ENCODE peak calls at places on chromosomes 11 and 22, in four cellular contexts. One of them, this sample, is unnamed. For H3K4me1, the result is how much of the 10 kb centered on the place peaks cover.

GRCh38 chr22:17271711-17272451 is 52.6 kb upstream of the ADA2 start:
- DNase-seq in heart left ventricle: no peak
- DNase-seq in body of pancreas: no peak
- DNase-seq in CD8-positive, alpha-beta memory T cell: no peak
- DNase-seq in this sample: no peak

GRCh38 chr22:43529954-43530863 is 118.4 kb downstream of the MPPED1 start:
- DNase-seq in heart left ventricle: no peak
- DNase-seq in CD8-positive, alpha-beta memory T cell: no peak
- DNase-seq in body of pancreas: no peak
- DNase-seq in this sample: no peak

GRCh38 chr11:46121328-46121723 is at the start of gene PHF21A:
- DNase-seq in body of pancreas: peak
- DNase-seq in heart left ventricle: peak
- DNase-seq in CD8-positive, alpha-beta memory T cell: peak
- DNase-seq in this sample: peak

GRCh38 chr11:116853461-116854073 is 16.1 kb upstream of the APOA1 start:
- DNase-seq in heart left ventricle: no peak
- DNase-seq in CD8-positive, alpha-beta memory T cell: peak
- DNase-seq in body of pancreas: no peak
- DNase-seq in this sample: peak

GRCh38 chr11:112453601-112454577 is 193.2 kb upstream of the PLET1 start:
- DNase-seq in heart left ventricle: no peak
- DNase-seq in CD8-positive, alpha-beta memory T cell: peak
- DNase-seq in body of pancreas: peak
- DNase-seq in this sample: peak

GRCh38 chr11:128146926-128147605 is 440.3 kb downstream of the ETS1 start:
- DNase-seq in body of pancreas: no peak
- DNase-seq in CD8-positive, alpha-beta memory T cell: no peak
- DNase-seq in heart left ventricle: no peak
- DNase-seq in this sample: peak

GRCh38 chr22:25081409-25081824 is 118.2 kb upstream of the CRYBB3 start:
- DNase-seq in CD8-positive, alpha-beta memory T cell: peak
- DNase-seq in body of pancreas: peak
- DNase-seq in heart left ventricle: no peak
- DNase-seq in this sample: peak

GRCh38 chr11:2313051-2313951 is 11.5 kb downstream of the TSPAN32 start:
- DNase-seq in CD8-positive, alpha-beta memory T cell: no peak
- DNase-seq in body of pancreas: no peak
- DNase-seq in heart left ventricle: no peak
- DNase-seq in this sample: no peak

GRCh38 chr22:36963302-36963701 is 49.9 kb downstream of the CSF2RB start:
- DNase-seq in CD8-positive, alpha-beta memory T cell: no peak
- DNase-seq in heart left ventricle: no peak
- DNase-seq in body of pancreas: no peak
- DNase-seq in this sample: no peak

GRCh38 chr11:61023086-61024035 is 51.9 kb downstream of the CD6 start:
- DNase-seq in CD8-positive, alpha-beta memory T cell: peak
- DNase-seq in body of pancreas: peak
- DNase-seq in heart left ventricle: no peak
- DNase-seq in this sample: no peak

GRCh38 chr11:130631119-130631518 is 182.7 kb downstream of the ADAMTS15 start:
- DNase-seq in heart left ventricle: no peak
- DNase-seq in body of pancreas: no peak
- DNase-seq in CD8-positive, alpha-beta memory T cell: no peak
- DNase-seq in this sample: peak

GRCh38 chr11:108147150-108147549 is 25.8 kb downstream of the ACAT1 start:
- DNase-seq in heart left ventricle: no peak
- DNase-seq in body of pancreas: no peak
- DNase-seq in CD8-positive, alpha-beta memory T cell: no peak
- DNase-seq in this sample: peak

GRCh38 chr22:22450343-22450839 is 58.2 kb downstream of the ZNF280B start:
- DNase-seq in heart left ventricle: peak
- DNase-seq in CD8-positive, alpha-beta memory T cell: no peak
- DNase-seq in body of pancreas: peak
- DNase-seq in this sample: no peak

GRCh38 chr22:31055322-31056159 is 25.6 kb upstream of the SMTN start:
- DNase-seq in heart left ventricle: peak
- DNase-seq in body of pancreas: peak
- DNase-seq in CD8-positive, alpha-beta memory T cell: no peak
- DNase-seq in this sample: peak

GRCh38 chr11:75342231-75342918 is 9.1 kb downstream of the ARRB1 start:
- DNase-seq in CD8-positive, alpha-beta memory T cell: no peak
- DNase-seq in body of pancreas: no peak
- DNase-seq in heart left ventricle: no peak
- DNase-seq in this sample: no peak

GRCh38 chr11:692824-693414 is 2.1 kb downstream of the DEAF1 start:
- DNase-seq in body of pancreas: no peak
- DNase-seq in heart left ventricle: no peak
- DNase-seq in CD8-positive, alpha-beta memory T cell: peak
- DNase-seq in this sample: no peak

GRCh38 chr22:37267128-37267587 is 15.2 kb upstream of the CYTH4 start:
- DNase-seq in heart left ventricle: peak
- DNase-seq in body of pancreas: peak
- DNase-seq in CD8-positive, alpha-beta memory T cell: peak
- DNase-seq in this sample: peak

GRCh38 chr22:45212306-45212709 is 28.4 kb downstream of the KIAA0930 start:
- DNase-seq in body of pancreas: peak
- DNase-seq in CD8-positive, alpha-beta memory T cell: peak
- DNase-seq in heart left ventricle: peak
- DNase-seq in this sample: peak

GRCh38 chr11:6200975-6201374 is 2.0 kb downstream of the OR52W1 start:
- DNase-seq in heart left ventricle: no peak
- DNase-seq in body of pancreas: no peak
- DNase-seq in CD8-positive, alpha-beta memory T cell: no peak
- DNase-seq in this sample: no peak

GRCh38 chr11:124724854-124725718 is 14.7 kb upstream of the NRGN start:
- DNase-seq in body of pancreas: peak
- DNase-seq in CD8-positive, alpha-beta memory T cell: no peak
- DNase-seq in heart left ventricle: no peak
- DNase-seq in this sample: no peak

GRCh38 chr11:81772161-81772560 is 961.5 kb downstream of the FAM181B start:
- DNase-seq in CD8-positive, alpha-beta memory T cell: no peak
- DNase-seq in body of pancreas: peak
- DNase-seq in heart left ventricle: no peak
- DNase-seq in this sample: peak

GRCh38 chr22:39773976-39774539 is 119.5 kb downstream of the ENTHD1 start:
- DNase-seq in heart left ventricle: no peak
- DNase-seq in CD8-positive, alpha-beta memory T cell: no peak
- DNase-seq in body of pancreas: no peak
- DNase-seq in this sample: no peak

GRCh38 chr22:23759566-23759965 is 3.2 kb upstream of the C22orf15 start:
- DNase-seq in body of pancreas: no peak
- DNase-seq in heart left ventricle: no peak
- DNase-seq in CD8-positive, alpha-beta memory T cell: no peak
- DNase-seq in this sample: no peak
- H3K4me1 ChIP-seq in body of pancreas: under half
- H3K4me1 ChIP-seq in heart left ventricle: under half
- H3K4me1 ChIP-seq in CD8-positive, alpha-beta memory T cell: under half
- H3K4me1 ChIP-seq in this sample: under half

DNA sequence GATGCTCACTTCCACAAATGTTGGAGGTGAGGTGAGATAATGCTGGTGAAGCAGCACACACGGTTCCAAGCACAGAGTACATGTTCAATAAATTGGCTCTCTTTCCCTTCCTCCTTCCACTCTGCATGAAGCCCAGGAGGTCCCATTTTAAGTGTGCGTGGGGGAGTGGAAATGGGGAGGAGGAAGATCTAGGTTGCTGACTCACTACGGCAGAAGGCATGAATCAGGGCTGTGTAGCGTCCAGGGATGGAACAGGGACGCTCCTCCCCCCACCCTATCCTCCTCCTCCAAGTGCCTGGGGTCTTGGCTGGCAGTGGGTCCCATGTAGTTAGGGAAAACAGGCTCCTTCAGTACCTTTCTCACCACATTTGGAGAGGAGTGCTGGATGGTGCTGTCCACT is 44.2 kb downstream of the TRIM66 start:
- DNase-seq in body of pancreas: no peak
- DNase-seq in CD8-positive, alpha-beta memory T cell: no peak
- DNase-seq in heart left ventricle: no peak
- DNase-seq in this sample: peak
- H3K4me1 ChIP-seq in body of pancreas: under half
- H3K4me1 ChIP-seq in CD8-positive, alpha-beta memory T cell: under half
- H3K4me1 ChIP-seq in heart left ventricle: under half
- H3K4me1 ChIP-seq in this sample: under half

GRCh38 chr22:29032584-29032983 is 29.0 kb downstream of the C22orf31 start:
- DNase-seq in heart left ventricle: no peak
- DNase-seq in body of pancreas: peak
- DNase-seq in CD8-positive, alpha-beta memory T cell: no peak
- DNase-seq in this sample: peak

GRCh38 chr22:29040385-29041275 is 21.0 kb downstream of the C22orf31 start:
- DNase-seq in heart left ventricle: peak
- DNase-seq in CD8-positive, alpha-beta memory T cell: peak
- DNase-seq in body of pancreas: peak
- DNase-seq in this sample: peak

GRCh38 chr22:29039148-29039547 is 22.5 kb downstream of the C22orf31 start:
- DNase-seq in body of pancreas: no peak
- DNase-seq in heart left ventricle: no peak
- DNase-seq in CD8-positive, alpha-beta memory T cell: no peak
- DNase-seq in this sample: no peak

GRCh38 chr22:29041408-29041807 is 20.2 kb downstream of the C22orf31 start:
- DNase-seq in CD8-positive, alpha-beta memory T cell: no peak
- DNase-seq in body of pancreas: peak
- DNase-seq in heart left ventricle: no peak
- DNase-seq in this sample: peak

GRCh38 chr22:29037340-29037932 is 24.2 kb downstream of the C22orf31 start:
- DNase-seq in CD8-positive, alpha-beta memory T cell: no peak
- DNase-seq in heart left ventricle: no peak
- DNase-seq in body of pancreas: no peak
- DNase-seq in this sample: no peak
- H3K4me1 ChIP-seq in CD8-positive, alpha-beta memory T cell: under half
- H3K4me1 ChIP-seq in heart left ventricle: under half
- H3K4me1 ChIP-seq in body of pancreas: under half
- H3K4me1 ChIP-seq in this sample: under half

GRCh38 chr11:8720868-8721739 is 38.5 kb downstream of the RPL27A start:
- DNase-seq in body of pancreas: peak
- DNase-seq in CD8-positive, alpha-beta memory T cell: no peak
- DNase-seq in heart left ventricle: no peak
- DNase-seq in this sample: no peak
- H3K4me1 ChIP-seq in body of pancreas: half or more
- H3K4me1 ChIP-seq in CD8-positive, alpha-beta memory T cell: under half
- H3K4me1 ChIP-seq in heart left ventricle: half or more
- H3K4me1 ChIP-seq in this sample: half or more

GRCh38 chr11:64526356-64526755 is 64.7 kb upstream of the SLC22A12 start:
- DNase-seq in CD8-positive, alpha-beta memory T cell: no peak
- DNase-seq in heart left ventricle: no peak
- DNase-seq in body of pancreas: no peak
- DNase-seq in this sample: no peak
- H3K4me1 ChIP-seq in CD8-positive, alpha-beta memory T cell: under half
- H3K4me1 ChIP-seq in heart left ventricle: under half
- H3K4me1 ChIP-seq in body of pancreas: under half
- H3K4me1 ChIP-seq in this sample: under half

GRCh38 chr11:123061403-123062157 is at the start of gene HSPA8:
- DNase-seq in CD8-positive, alpha-beta memory T cell: peak
- DNase-seq in heart left ventricle: peak
- DNase-seq in body of pancreas: peak
- DNase-seq in this sample: peak
- H3K4me1 ChIP-seq in CD8-positive, alpha-beta memory T cell: half or more
- H3K4me1 ChIP-seq in heart left ventricle: half or more
- H3K4me1 ChIP-seq in body of pancreas: half or more
- H3K4me1 ChIP-seq in this sample: half or more

DNA sequence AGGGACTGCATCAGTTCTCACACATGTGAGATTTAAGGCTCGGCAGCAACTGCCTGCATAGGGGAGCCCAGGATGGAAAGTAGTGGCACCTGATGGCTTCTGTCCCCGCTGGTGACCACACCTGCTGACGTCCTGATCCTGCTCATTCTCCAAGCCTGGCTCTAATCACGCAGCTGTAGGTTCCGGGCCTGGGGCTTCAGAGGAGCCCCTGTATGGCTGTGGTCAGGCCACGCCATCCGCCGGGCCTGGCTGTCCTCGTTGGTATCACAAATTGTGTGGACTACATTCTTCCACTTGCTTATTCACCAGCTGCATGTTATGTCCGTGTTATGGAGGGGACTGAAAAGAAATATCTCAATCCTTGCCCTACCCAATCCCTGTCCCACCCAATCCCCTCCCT is 580.0 kb downstream of the TBC1D22A start:
- DNase-seq in heart left ventricle: no peak
- DNase-seq in body of pancreas: no peak
- DNase-seq in CD8-positive, alpha-beta memory T cell: no peak
- DNase-seq in this sample: no peak
- H3K4me1 ChIP-seq in heart left ventricle: under half
- H3K4me1 ChIP-seq in body of pancreas: under half
- H3K4me1 ChIP-seq in CD8-positive, alpha-beta memory T cell: under half
- H3K4me1 ChIP-seq in this sample: under half

DNA sequence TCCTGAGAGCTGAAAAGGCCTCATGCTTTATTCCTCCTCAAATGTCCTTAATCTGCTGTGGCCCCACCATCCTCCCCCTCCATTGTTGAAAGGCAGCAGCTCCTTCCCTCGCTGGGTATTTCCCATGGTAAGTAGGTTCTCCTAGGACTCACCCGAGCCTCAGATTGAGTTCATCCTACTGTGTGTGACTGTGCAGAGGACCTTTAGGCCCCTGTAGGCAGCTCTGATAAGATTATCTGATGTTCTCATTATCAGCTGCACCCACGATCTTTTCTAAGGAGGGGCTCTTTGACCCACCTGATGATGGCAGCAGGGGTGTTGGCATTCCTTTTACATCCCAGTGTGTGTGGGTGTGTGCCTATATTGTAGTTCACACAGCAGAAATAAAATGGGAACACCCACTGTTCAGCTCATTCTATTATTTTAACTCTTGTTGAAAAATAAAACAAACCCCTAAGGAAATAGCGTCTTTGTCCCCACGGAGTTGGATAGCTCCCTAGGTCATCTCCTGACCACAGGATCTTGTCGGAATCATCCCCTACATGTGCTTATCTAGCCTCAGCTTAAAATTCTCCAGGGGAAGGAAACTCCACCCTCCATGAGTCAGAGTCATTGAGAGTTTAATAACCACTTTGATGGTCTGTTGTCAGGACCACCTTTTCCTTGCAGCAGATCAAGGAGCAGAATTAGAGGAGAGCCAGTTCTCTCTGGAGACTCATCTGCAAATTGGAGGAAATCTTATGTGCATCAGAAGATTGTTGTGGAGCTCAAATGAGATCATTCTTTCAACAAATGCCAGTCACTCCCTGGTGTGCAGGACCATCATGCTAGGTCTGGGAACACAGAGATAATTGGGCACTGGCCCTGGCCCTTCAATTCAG is 19.3 kb downstream of the ENDOD1 start:
- DNase-seq in body of pancreas: no peak
- DNase-seq in CD8-positive, alpha-beta memory T cell: no peak
- DNase-seq in heart left ventricle: peak
- DNase-seq in this sample: peak
- H3K4me1 ChIP-seq in body of pancreas: under half
- H3K4me1 ChIP-seq in CD8-positive, alpha-beta memory T cell: under half
- H3K4me1 ChIP-seq in heart left ventricle: under half
- H3K4me1 ChIP-seq in this sample: under half

DNA sequence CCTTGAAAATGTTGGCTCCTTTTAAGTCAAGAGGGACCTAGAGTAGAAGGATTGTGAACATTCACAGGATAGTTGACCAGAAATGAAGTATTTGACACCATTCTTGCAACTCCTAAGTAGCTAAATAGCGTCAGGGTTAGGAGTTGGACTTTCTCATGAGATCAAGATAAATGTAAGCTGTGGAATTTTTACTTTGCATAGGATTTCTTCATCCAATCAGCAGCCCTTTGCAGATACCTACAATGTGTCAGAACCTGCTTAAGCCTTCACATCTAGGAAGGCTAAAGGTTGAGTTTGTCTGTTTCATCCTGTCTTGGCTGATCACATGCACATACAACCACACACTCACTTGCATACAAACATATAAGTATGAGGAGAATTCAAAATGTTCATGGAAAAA is 32.3 kb downstream of the CD44 start:
- DNase-seq in CD8-positive, alpha-beta memory T cell: no peak
- DNase-seq in heart left ventricle: no peak
- DNase-seq in body of pancreas: no peak
- DNase-seq in this sample: no peak
- H3K4me1 ChIP-seq in CD8-positive, alpha-beta memory T cell: half or more
- H3K4me1 ChIP-seq in heart left ventricle: half or more
- H3K4me1 ChIP-seq in body of pancreas: half or more
- H3K4me1 ChIP-seq in this sample: half or more

This sample was measured in GM23248.